ENCODE peak calls at places on chromosomes 13 and 19, in nine cellular contexts. D is A549, N is cardiac fibroblast, G is fibroblast of mammary gland, Y is heart right ventricle, O is adrenal gland, B is fibroblast of the aortic adventitia, K is choroid plexus epithelial cell, Q is tibial artery. F is an unnamed sample.

GRCh38 chr13:43270043-43270830 is 246.9 kb downstream of the DNAJC15 start:
- DNase-seq in G (no peak), K (no peak), N (peak; percentile 41), Q (no peak), O (no peak), Y (no peak), D (no peak), B (no peak), F (no peak)

GRCh38 chr13:42533336-42533591 is 40.7 kb upstream of the TNFSF11 start:
- DNase-seq in K (no peak), G (no peak), Y (no peak), Q (no peak), B (no peak), D (no peak), O (no peak), N (no peak), F (no peak)

GRCh38 chr19:44749994-44750393 is 1.5 kb downstream of the BCL3 start:
- DNase-seq in G (no peak), Y (no peak), N (no peak), B (no peak), O (no peak), D (no peak), Q (no peak), K (no peak), F (no peak)

GRCh38 chr13:27481766-27482165 is 31.4 kb upstream of the MTIF3 start:
- DNase-seq in Q (no peak), Y (no peak), N (peak; percentile 35), D (peak; percentile 19), B (peak; percentile 16), G (peak; percentile 40), O (peak; percentile 56), K (peak; percentile 63), F (no peak)

GRCh38 chr13:100573121-100573520 is 15.5 kb downstream of the GGACT start:
- DNase-seq in O (peak; percentile 88), K (peak; percentile 93), Q (peak; percentile 72), G (peak; percentile 86), D (peak; percentile 39), B (peak; percentile 85), Y (peak; percentile 46), N (peak; percentile 87), F (peak; percentile 33)

GRCh38 chr19:12638611-12639182 is 27.8 kb downstream of the MAN2B1 start:
- DNase-seq in Y (no peak), Q (no peak), G (no peak), B (no peak), K (no peak), N (no peak), O (no peak), D (no peak), F (no peak)

GRCh38 chr13:80965097-80965496 is 624.2 kb upstream of the SPRY2 start:
- DNase-seq in G (no peak), N (no peak), O (no peak), K (no peak), Q (no peak), Y (no peak), D (no peak), B (no peak), F (no peak)

GRCh38 chr19:17081672-17082630 is 6.4 kb downstream of the MYO9B start:
- DNase-seq in O (no peak), Q (peak; percentile 89), B (peak; percentile 28), N (peak; percentile 53), D (no peak), K (peak; percentile 28), G (no peak), Y (peak; percentile 57), F (peak; percentile 61)

GRCh38 chr19:21848706-21849105 is 12.7 kb upstream of the ZNF43 start:
- DNase-seq in G (no peak), O (peak; percentile 42), K (peak; percentile 54), Q (no peak), Y (no peak), D (peak; percentile 8), N (peak; percentile 5), B (no peak), F (no peak)

GRCh38 chr13:103140001-103140671 is 73.9 kb upstream of the SLC10A2 start:
- DNase-seq in K (peak; percentile 57), Y (no peak), Q (no peak), B (no peak), D (peak; percentile 4), O (peak; percentile 31), G (peak; percentile 46), N (no peak), F (peak; percentile 63)

GRCh38 chr13:93672996-93673395 is 446.4 kb downstream of the GPC6 start:
- DNase-seq in G (no peak), B (no peak), Q (no peak), O (no peak), D (no peak), Y (no peak), K (no peak), N (no peak), F (no peak)

GRCh38 chr13:41883147-41883546 is 77.8 kb downstream of the VWA8 start:
- DNase-seq in N (no peak), K (no peak), B (no peak), G (no peak), Q (no peak), O (no peak), D (no peak), Y (no peak), F (no peak)

GRCh38 chr13:21639604-21640003 is 31.3 kb upstream of the FGF9 start:
- DNase-seq in O (no peak), N (no peak), G (no peak), B (no peak), D (no peak), K (no peak), Y (no peak), Q (no peak), F (no peak)

GRCh38 chr19:2982983-2983350 is 5.6 kb downstream of the TLE6 start:
- DNase-seq in K (peak; percentile 87), N (peak; percentile 99), Q (peak; percentile 99), O (peak; percentile 90), Y (peak; percentile 91), D (no peak), G (peak; percentile 91), B (peak; percentile 96), F (peak; percentile 87)

GRCh38 chr19:4115050-4115817 is 8.7 kb downstream of the MAP2K2 start:
- DNase-seq in Y (peak; percentile 58), K (no peak), Q (no peak), B (no peak), D (no peak), O (peak; percentile 76), N (no peak), G (no peak), F (no peak)

GRCh38 chr13:113410472-113411201 is 42.7 kb downstream of the ADPRHL1 start:
- DNase-seq in Q (peak; percentile 92), O (no peak), N (peak; percentile 27), G (peak; percentile 96), D (peak; percentile 41), K (peak; percentile 56), Y (no peak), B (peak; percentile 41), F (peak; percentile 30)

GRCh38 chr19:12636631-12637030 is 25.9 kb downstream of the ZNF791 start:
- DNase-seq in G (no peak), N (no peak), O (no peak), B (no peak), K (no peak), Q (no peak), Y (no peak), D (no peak), F (no peak)

GRCh38 chr19:10184636-10185035 is 10.1 kb downstream of the DNMT1 start:
- DNase-seq in Q (no peak), O (no peak), B (no peak), K (no peak), G (no peak), Y (no peak), N (no peak), D (no peak), F (no peak)

GRCh38 chr13:48686810-48687209 is 33.1 kb downstream of the CYSLTR2 start:
- DNase-seq in Q (no peak), N (no peak), D (no peak), O (no peak), K (no peak), B (no peak), G (no peak), Y (no peak), F (no peak)

GRCh38 chr13:23473236-23473635 is 39.7 kb upstream of the SACS start:
- DNase-seq in D (no peak), G (no peak), O (no peak), B (no peak), Q (no peak), N (no peak), K (no peak), Y (no peak), F (no peak)

GRCh38 chr19:48395499-48395898 is 2.0 kb downstream of the GRIN2D start:
- DNase-seq in Y (no peak), B (no peak), Q (no peak), O (no peak), N (no peak), G (no peak), K (no peak), D (no peak), F (no peak)

GRCh38 chr13:110574161-110574560 is 12.6 kb upstream of the RAB20 start:
- DNase-seq in Y (no peak), D (no peak), Q (no peak), O (no peak), K (no peak), N (no peak), B (no peak), G (no peak), F (no peak)

DNA sequence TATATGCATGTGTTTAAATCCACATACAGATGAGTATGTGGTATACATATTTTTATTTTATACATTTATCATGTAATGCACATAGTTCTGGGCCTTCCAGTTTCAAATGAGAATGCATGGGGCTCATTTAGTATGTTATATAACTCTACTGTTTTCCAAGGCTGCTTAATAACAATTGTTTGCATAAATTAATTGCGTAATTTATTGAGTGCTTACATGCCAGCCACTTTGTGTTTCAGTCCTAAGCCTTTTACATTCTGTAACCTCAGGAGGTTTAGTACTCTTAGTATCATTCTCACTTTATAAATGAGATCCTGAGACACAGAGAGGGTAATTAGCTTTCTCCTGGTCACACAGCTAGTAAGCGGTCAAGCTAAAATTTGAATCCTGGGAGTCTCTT is 16.7 kb upstream of the CACNG8 start:
- DNase-seq in Q (no peak), O (no peak), D (no peak), N (no peak), Y (no peak), B (no peak), G (no peak), K (no peak), F (no peak)
- H3K4me3 ChIP-seq in Q (no peak overlapping the region), O (no peak overlapping the region), D (peak overlapping the region; percentile 18), N (no peak overlapping the region), Y (no peak overlapping the region), B (no peak overlapping the region), G (no peak overlapping the region), K (no peak overlapping the region), F (no peak overlapping the region)

GRCh38 chr13:104436555-104436954 is 1370.3 kb upstream of the SLC10A2 start:
- DNase-seq in Q (no peak), B (no peak), O (no peak), G (no peak), Y (no peak), K (no peak), D (no peak), N (no peak), F (no peak)
- H3K4me3 ChIP-seq in Q (no peak overlapping the region), B (no peak overlapping the region), O (no peak overlapping the region), G (no peak overlapping the region), Y (no peak overlapping the region), K (no peak overlapping the region), D (no peak overlapping the region), N (no peak overlapping the region), F (no peak overlapping the region)

GRCh38 chr19:708154-709141 is at the start of gene PALM:
- DNase-seq in G (no peak), K (no peak), Q (no peak), D (no peak), O (no peak), Y (peak; percentile 58), B (no peak), N (peak; percentile 37), F (no peak)
- H3K4me3 ChIP-seq in G (no peak within 1 kb of the TSS), K (peak within 1 kb of the TSS; percentile 59), Q (peak within 1 kb of the TSS; percentile 51), D (peak within 1 kb of the TSS; percentile 97), O (no peak within 1 kb of the TSS), Y (peak within 1 kb of the TSS; percentile 64), B (peak within 1 kb of the TSS; percentile 66), N (peak within 1 kb of the TSS; percentile 50), F (peak within 1 kb of the TSS; percentile 81)

GRCh38 chr13:45310341-45311138 is 30.4 kb downstream of the TPT1 start:
- DNase-seq in N (no peak), Q (no peak), O (no peak), K (no peak), G (no peak), B (no peak), Y (no peak), D (no peak), F (no peak)
- H3K4me3 ChIP-seq in N (no peak overlapping the region), Q (peak overlapping the region; percentile 52), O (no peak overlapping the region), K (no peak overlapping the region), G (no peak overlapping the region), B (no peak overlapping the region), Y (peak overlapping the region; percentile 61), D (peak overlapping the region; percentile 32), F (peak overlapping the region; percentile 57)